ENCODE peak calls at places on chromosome X, in ten cellular contexts. Q is Calu3; U is activated CD4-positive, alpha-beta T cell treated with anti-CD3 and anti-CD28 coated beads, Interleukin-2, amount 50 U/mL, for 1 hour; K is BJ; O is kidney glomerular epithelial cell; J is activated CD4-positive, alpha-beta memory T cell treated with anti-CD3 and anti-CD28 coated beads for 36 hours; H is fibroblast of the aortic adventitia; C is H7; A is keratinocyte; V is GM23248. D is an unnamed sample.

GRCh38 chrX:8364369-8365141 is 100.1 kb upstream of the VCX3B start:
- DNase-seq in C (peak; percentile 65), H (no peak), V (no peak), J (no peak), A (no peak), U (no peak), Q (no peak), O (no peak), K (no peak), D (peak; percentile 45)

GRCh38 chrX:130393451-130394074 is 8.1 kb upstream of the GPR119 start:
- DNase-seq in H (peak; percentile 60), O (peak; percentile 16), K (no peak), V (peak; percentile 67), Q (peak; percentile 51), C (peak; percentile 67), U (no peak), A (no peak), J (peak; percentile 9), D (peak; percentile 49)

GRCh38 chrX:31316340-31316991 is 244.6 kb upstream of the FTHL17 start:
- DNase-seq in V (no peak), U (no peak), H (no peak), J (no peak), A (no peak), K (no peak), C (no peak), Q (no peak), O (no peak), D (no peak)

GRCh38 chrX:22135994-22136684 is 104.0 kb downstream of the PHEX start:
- DNase-seq in Q (peak; percentile 43), K (no peak), A (no peak), C (no peak), V (peak; percentile 84), J (no peak), O (peak; percentile 64), U (no peak), H (peak; percentile 83), D (peak; percentile 69)

GRCh38 chrX:21756785-21757529 is 959 bp downstream of the SMPX start:
- DNase-seq in U (no peak), A (no peak), Q (no peak), H (no peak), O (no peak), C (no peak), K (no peak), V (no peak), J (no peak), D (no peak)

GRCh38 chrX:31807165-31807564 is 735.3 kb upstream of the FTHL17 start:
- DNase-seq in K (no peak), H (no peak), V (no peak), O (no peak), U (no peak), J (no peak), C (no peak), Q (no peak), A (no peak), D (no peak)

GRCh38 chrX:70219938-70220764 is 14.3 kb upstream of the AWAT1 start:
- DNase-seq in O (no peak), H (peak; percentile 85), K (no peak), A (peak; percentile 35), V (peak; percentile 59), C (no peak), U (no peak), Q (peak; percentile 11), J (no peak), D (peak; percentile 95)

GRCh38 chrX:44462851-44463250 is 79.8 kb downstream of the FUNDC1 start:
- DNase-seq in O (no peak), C (no peak), V (peak; percentile 10), J (no peak), Q (peak; percentile 3), A (no peak), H (peak; percentile 6), U (no peak), K (no peak), D (no peak)

GRCh38 chrX:69093960-69094935 is 71.0 kb downstream of the PJA1 start:
- DNase-seq in Q (peak; percentile 44), U (peak; percentile 9), H (peak; percentile 65), J (peak; percentile 33), A (no peak), V (peak; percentile 67), C (peak; percentile 81), K (no peak), O (peak; percentile 33), D (peak; percentile 17)

GRCh38 chrX:26146024-26146423 is 7.9 kb downstream of the MAGEB18 start:
- DNase-seq in K (no peak), V (no peak), H (peak; percentile 31), O (no peak), C (no peak), J (no peak), A (no peak), U (no peak), Q (no peak), D (no peak)

GRCh38 chrX:23699636-23700194 is 32.4 kb downstream of the PRDX4 start:
- DNase-seq in O (no peak), Q (no peak), C (peak; percentile 59), V (peak; percentile 13), K (no peak), J (peak; percentile 14), U (no peak), H (peak; percentile 19), A (no peak), D (no peak)

GRCh38 chrX:45622538-45622937 is 421.9 kb upstream of the DIPK2B start:
- DNase-seq in O (no peak), C (no peak), H (peak; percentile 54), A (peak; percentile 54), V (peak; percentile 74), U (no peak), J (no peak), Q (no peak), K (no peak), D (no peak)

GRCh38 chrX:155334486-155335316 is at the start of gene CLIC2:
- DNase-seq in U (no peak), K (no peak), V (peak; percentile 69), C (no peak), J (peak; percentile 17), H (peak; percentile 93), O (no peak), Q (no peak), A (no peak), D (peak; percentile 38)

GRCh38 chrX:145821898-145822567 is 4.4 kb downstream of the SLITRK2 start:
- DNase-seq in A (no peak), J (no peak), O (no peak), Q (no peak), H (no peak), K (no peak), V (no peak), C (peak; percentile 32), U (no peak), D (no peak)

GRCh38 chrX:56733459-56734046 is 4.5 kb downstream of the NBDY start:
- DNase-seq in A (no peak), J (peak; percentile 46), K (no peak), H (peak; percentile 60), O (peak; percentile 6), Q (peak; percentile 58), V (peak; percentile 48), U (peak; percentile 43), C (peak; percentile 35), D (peak; percentile 64)

GRCh38 chrX:54808109-54808604 is 612 bp downstream of the MAGED2 start:
- DNase-seq in K (no peak), V (peak; percentile 53), Q (peak; percentile 45), J (no peak), O (peak; percentile 6), H (no peak), A (no peak), U (peak; percentile 22), C (peak; percentile 85), D (peak; percentile 80)

GRCh38 chrX:150941580-150941979 is 41.6 kb upstream of the HMGB3 start:
- DNase-seq in A (no peak), J (no peak), V (no peak), H (no peak), K (no peak), Q (no peak), O (no peak), C (no peak), U (no peak), D (no peak)

GRCh38 chrX:46456125-46456922 is 88.9 kb downstream of the ZNF674 start:
- DNase-seq in J (no peak), V (no peak), U (no peak), O (no peak), A (no peak), H (no peak), Q (no peak), C (no peak), K (no peak), D (no peak)

GRCh38 chrX:123817288-123817894 is 42.5 kb upstream of the XIAP start:
- DNase-seq in C (no peak), Q (no peak), O (no peak), V (no peak), J (no peak), U (no peak), K (no peak), A (no peak), H (no peak), D (no peak)

GRCh38 chrX:154026136-154026806 is 6.6 kb upstream of the IRAK1 start:
- DNase-seq in V (peak; percentile 47), Q (no peak), O (no peak), K (no peak), H (no peak), C (no peak), A (no peak), U (no peak), J (no peak), D (no peak)

GRCh38 chrX:44961817-44962607 is 89.0 kb downstream of the KDM6A start:
- DNase-seq in A (no peak), J (no peak), U (no peak), O (no peak), H (no peak), Q (no peak), K (no peak), C (no peak), V (no peak), D (no peak)

GRCh38 chrX:15913161-15913560 is 58.5 kb upstream of the AP1S2 start:
- DNase-seq in U (no peak), V (no peak), A (no peak), K (no peak), O (no peak), Q (no peak), C (no peak), J (no peak), H (no peak), D (no peak)

GRCh38 chrX:103919336-103919682 is 43.1 kb upstream of the TMSB15B start:
- DNase-seq in O (peak; percentile 40), V (peak; percentile 68), K (no peak), U (peak; percentile 3), A (no peak), Q (peak; percentile 15), C (peak; percentile 56), H (peak; percentile 54), J (no peak), D (peak; percentile 57)

GRCh38 chrX:39065051-39065871 is 264.0 kb downstream of the MID1IP1 start:
- DNase-seq in H (no peak), U (no peak), A (no peak), O (no peak), C (peak; percentile 79), Q (no peak), V (no peak), K (no peak), J (no peak), D (peak; percentile 82)

GRCh38 chrX:27445438-27445837 is 17.7 kb downstream of the PPP4R3C start:
- DNase-seq in Q (peak; percentile 53), K (no peak), A (no peak), J (no peak), C (no peak), U (no peak), H (no peak), O (no peak), V (no peak), D (no peak)

GRCh38 chrX:154074199-154074598 is 23.3 kb downstream of the MECP2 start:
- DNase-seq in C (peak; percentile 49), Q (no peak), O (peak; percentile 47), V (peak; percentile 71), K (no peak), H (peak; percentile 78), A (no peak), U (no peak), J (no peak), D (no peak)

GRCh38 chrX:119407681-119408080 is 8.5 kb downstream of the SLC25A43 start:
- DNase-seq in K (no peak), C (no peak), V (peak; percentile 69), O (no peak), U (no peak), J (no peak), A (no peak), H (no peak), Q (no peak), D (no peak)

GRCh38 chrX:134513091-134513490 is 53.1 kb downstream of the HPRT1 start:
- DNase-seq in U (no peak), O (no peak), Q (no peak), V (peak; percentile 10), K (no peak), A (peak; percentile 36), C (no peak), J (no peak), H (no peak), D (no peak)